ENCODE peak calls at places on chromosomes 1 and 21, in four cellular contexts. One of them, this sample, is unnamed.

GRCh38 chr1:203475012-203475981 is at the start of gene PRELP:
- DNase-seq in neural progenitor cell: peak
- DNase-seq in fibroblast of lung: peak
- DNase-seq in fibroblast of pulmonary artery: no peak
- DNase-seq in this sample: no peak

GRCh38 chr1:3315991-3316943 is 138.2 kb upstream of the ARHGEF16 start:
- DNase-seq in fibroblast of pulmonary artery: no peak
- DNase-seq in fibroblast of lung: no peak
- DNase-seq in neural progenitor cell: no peak
- DNase-seq in this sample: no peak

GRCh38 chr1:42152119-42152518 is 1.1 kb upstream of the GUCA2B start:
- DNase-seq in fibroblast of lung: no peak
- DNase-seq in fibroblast of pulmonary artery: no peak
- DNase-seq in neural progenitor cell: no peak
- DNase-seq in this sample: no peak

GRCh38 chr1:111213412-111213811 is 13.0 kb upstream of the DENND2D start:
- DNase-seq in fibroblast of lung: no peak
- DNase-seq in neural progenitor cell: no peak
- DNase-seq in fibroblast of pulmonary artery: no peak
- DNase-seq in this sample: no peak

GRCh38 chr1:41378222-41378621 is 17.0 kb downstream of the FOXO6 start:
- DNase-seq in neural progenitor cell: no peak
- DNase-seq in fibroblast of lung: no peak
- DNase-seq in fibroblast of pulmonary artery: no peak
- DNase-seq in this sample: no peak

GRCh38 chr1:22275626-22276395 is 132.9 kb upstream of the WNT4 start:
- DNase-seq in fibroblast of lung: peak
- DNase-seq in neural progenitor cell: peak
- DNase-seq in fibroblast of pulmonary artery: peak
- DNase-seq in this sample: peak

GRCh38 chr1:201359031-201359872 is 18.2 kb downstream of the TNNT2 start:
- DNase-seq in neural progenitor cell: no peak
- DNase-seq in fibroblast of pulmonary artery: no peak
- DNase-seq in fibroblast of lung: no peak
- DNase-seq in this sample: no peak

GRCh38 chr1:77514871-77515776 is 167.3 kb downstream of the ZZZ3 start:
- DNase-seq in neural progenitor cell: peak
- DNase-seq in fibroblast of lung: peak
- DNase-seq in fibroblast of pulmonary artery: peak
- DNase-seq in this sample: no peak

GRCh38 chr1:15975358-15975804 is 520 bp downstream of the ZBTB17 start:
- DNase-seq in fibroblast of lung: peak
- DNase-seq in fibroblast of pulmonary artery: peak
- DNase-seq in neural progenitor cell: peak
- DNase-seq in this sample: no peak

GRCh38 chr21:38306833-38307232 is 50.0 kb downstream of the KCNJ15 start:
- DNase-seq in fibroblast of pulmonary artery: peak
- DNase-seq in fibroblast of lung: peak
- DNase-seq in neural progenitor cell: no peak
- DNase-seq in this sample: peak

GRCh38 chr1:56190975-56191768 is 388.2 kb downstream of the PLPP3 start:
- DNase-seq in fibroblast of pulmonary artery: no peak
- DNase-seq in neural progenitor cell: peak
- DNase-seq in fibroblast of lung: peak
- DNase-seq in this sample: peak

GRCh38 chr1:91745649-91746383 is 140.1 kb downstream of the TGFBR3 start:
- DNase-seq in fibroblast of lung: no peak
- DNase-seq in neural progenitor cell: no peak
- DNase-seq in fibroblast of pulmonary artery: no peak
- DNase-seq in this sample: no peak

GRCh38 chr1:109269981-109270622 is 12.8 kb downstream of the PSRC1 start:
- DNase-seq in fibroblast of pulmonary artery: no peak
- DNase-seq in fibroblast of lung: no peak
- DNase-seq in neural progenitor cell: no peak
- DNase-seq in this sample: no peak

GRCh38 chr1:67611841-67612240 is 73.2 kb upstream of the GADD45A start:
- DNase-seq in fibroblast of lung: no peak
- DNase-seq in neural progenitor cell: no peak
- DNase-seq in fibroblast of pulmonary artery: no peak
- DNase-seq in this sample: no peak

GRCh38 chr1:203302461-203302860 is 2.9 kb upstream of the BTG2 start:
- DNase-seq in fibroblast of lung: no peak
- DNase-seq in neural progenitor cell: no peak
- DNase-seq in fibroblast of pulmonary artery: no peak
- DNase-seq in this sample: no peak

GRCh38 chr21:45504516-45505415 is 37.5 kb downstream of the SLC19A1 start:
- DNase-seq in fibroblast of lung: no peak
- DNase-seq in neural progenitor cell: no peak
- DNase-seq in fibroblast of pulmonary artery: no peak
- DNase-seq in this sample: no peak

GRCh38 chr1:51070011-51070410 is 32.0 kb upstream of the C1orf185 start:
- DNase-seq in neural progenitor cell: no peak
- DNase-seq in fibroblast of lung: no peak
- DNase-seq in fibroblast of pulmonary artery: no peak
- DNase-seq in this sample: no peak

GRCh38 chr1:43885311-43885801 is 48.2 kb upstream of the ARTN start:
- DNase-seq in neural progenitor cell: peak
- DNase-seq in fibroblast of pulmonary artery: no peak
- DNase-seq in fibroblast of lung: no peak
- DNase-seq in this sample: no peak

GRCh38 chr1:210944255-210944654 is 189.7 kb downstream of the KCNH1 start:
- DNase-seq in fibroblast of lung: no peak
- DNase-seq in fibroblast of pulmonary artery: no peak
- DNase-seq in neural progenitor cell: no peak
- DNase-seq in this sample: no peak

GRCh38 chr21:15277498-15277897 is 212.7 kb upstream of the NRIP1 start:
- DNase-seq in neural progenitor cell: no peak
- DNase-seq in fibroblast of lung: no peak
- DNase-seq in fibroblast of pulmonary artery: no peak
- DNase-seq in this sample: no peak

DNA sequence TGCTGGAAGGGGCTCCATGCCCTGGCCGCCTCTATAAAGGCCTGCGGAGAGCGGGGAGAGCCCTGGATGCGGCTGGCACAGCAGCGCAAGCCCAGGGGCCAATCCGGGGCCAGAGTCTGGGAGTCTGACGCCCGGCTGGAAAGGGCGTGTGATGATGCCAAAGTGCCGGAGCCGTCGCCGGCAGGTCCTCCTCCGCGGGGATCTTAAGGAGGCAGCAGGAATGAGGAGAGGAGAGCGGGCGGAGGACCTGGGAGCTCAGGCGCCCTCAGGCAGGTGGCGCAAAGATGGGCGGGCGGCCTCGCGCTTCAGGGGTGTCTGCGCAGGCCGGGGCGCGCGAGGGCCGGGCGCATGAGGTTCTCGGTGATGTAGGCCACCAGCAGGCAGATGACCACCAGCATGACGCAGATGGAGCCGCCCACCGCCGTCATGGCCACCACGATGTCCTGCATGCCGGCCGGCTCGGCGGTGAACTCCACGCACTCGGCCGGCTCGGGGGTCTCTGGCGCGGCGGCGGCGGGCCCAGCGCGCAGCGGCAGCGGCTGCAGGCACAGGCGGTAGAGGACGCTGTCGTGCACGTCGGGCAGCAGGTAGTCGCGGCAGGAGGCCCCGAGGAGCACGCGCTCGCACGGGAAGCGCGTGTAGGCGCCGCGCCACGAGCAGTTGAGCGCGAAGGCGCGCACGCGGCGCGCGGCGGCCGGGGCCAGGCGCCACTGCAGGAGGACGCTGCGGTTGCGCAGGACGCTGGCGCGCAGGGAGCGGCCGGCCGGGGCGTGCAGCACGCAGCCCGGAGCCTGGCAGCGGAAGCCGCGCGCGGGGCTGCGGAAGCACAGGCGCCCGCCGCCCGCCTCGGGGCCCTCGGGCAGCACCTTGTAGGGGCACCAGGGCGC is 662 bp downstream of the FNDC10 start:
- DNase-seq in fibroblast of pulmonary artery: peak
- DNase-seq in neural progenitor cell: peak
- DNase-seq in fibroblast of lung: peak
- DNase-seq in this sample: no peak
- H3K4me3 ChIP-seq in fibroblast of pulmonary artery: no peak
- H3K4me3 ChIP-seq in neural progenitor cell: peak
- H3K4me3 ChIP-seq in fibroblast of lung: no peak
- H3K4me3 ChIP-seq in this sample: peak

DNA sequence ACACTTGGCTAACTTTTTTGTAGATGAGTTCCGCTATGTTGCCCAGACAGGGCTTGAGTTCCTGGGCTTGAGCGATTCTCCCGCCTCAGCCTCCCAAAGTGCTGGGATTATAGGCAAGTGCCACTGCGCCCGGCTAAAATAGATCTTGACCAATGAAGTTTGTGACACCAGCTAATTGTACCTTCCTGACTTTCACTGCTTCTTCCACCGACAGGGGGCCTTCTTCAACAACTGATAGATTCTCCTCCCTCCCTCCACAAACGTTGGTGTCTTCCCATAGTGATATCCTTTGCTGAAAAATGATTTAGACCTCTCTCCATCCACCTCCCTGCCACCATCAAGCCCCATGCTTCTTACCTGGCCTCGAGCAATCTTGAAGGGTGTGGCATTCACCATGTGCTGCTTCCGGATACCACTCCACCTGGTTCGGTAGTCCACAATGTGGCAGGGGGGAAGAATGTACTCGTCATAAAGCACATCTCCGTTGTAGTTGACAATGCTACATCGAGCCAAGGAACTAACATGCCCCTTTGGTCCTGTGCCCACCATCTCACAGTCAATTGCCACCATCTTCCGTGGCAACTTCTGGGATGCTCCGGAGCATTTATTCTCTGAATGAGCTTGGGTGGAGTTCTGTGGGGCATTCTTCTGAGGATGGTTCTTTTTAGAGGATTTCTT is 1.6 kb upstream of the METTL25B start:
- DNase-seq in neural progenitor cell: peak
- DNase-seq in fibroblast of pulmonary artery: peak
- DNase-seq in fibroblast of lung: peak
- DNase-seq in this sample: no peak
- H3K4me3 ChIP-seq in neural progenitor cell: peak
- H3K4me3 ChIP-seq in fibroblast of pulmonary artery: peak
- H3K4me3 ChIP-seq in fibroblast of lung: peak
- H3K4me3 ChIP-seq in this sample: peak

GRCh38 chr1:64493864-64494263 is 23.9 kb downstream of the CACHD1 start:
- DNase-seq in fibroblast of lung: no peak
- DNase-seq in neural progenitor cell: peak
- DNase-seq in fibroblast of pulmonary artery: no peak
- DNase-seq in this sample: no peak
- H3K4me3 ChIP-seq in fibroblast of lung: no peak
- H3K4me3 ChIP-seq in neural progenitor cell: peak
- H3K4me3 ChIP-seq in fibroblast of pulmonary artery: no peak
- H3K4me3 ChIP-seq in this sample: no peak

DNA sequence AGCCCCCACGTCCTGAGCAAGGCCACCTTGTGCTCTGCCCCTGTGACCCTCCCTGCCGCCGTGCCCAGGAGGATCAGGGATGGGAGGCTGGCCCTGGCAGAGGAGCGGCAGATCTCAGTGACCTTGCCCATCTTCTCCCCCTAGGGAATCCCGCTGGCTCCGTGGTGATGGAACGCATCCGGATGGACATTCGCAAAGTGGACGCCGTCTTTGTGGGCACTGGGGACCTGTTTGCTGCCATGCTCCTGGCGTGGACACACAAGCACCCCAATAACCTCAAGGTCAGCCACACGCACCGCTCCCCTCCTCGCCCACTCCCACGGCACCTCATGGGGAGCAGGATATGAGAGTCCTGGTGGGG is 22.7 kb downstream of the CSTB start:
- DNase-seq in fibroblast of lung: no peak
- DNase-seq in fibroblast of pulmonary artery: no peak
- DNase-seq in neural progenitor cell: no peak
- DNase-seq in this sample: no peak
- H3K4me3 ChIP-seq in fibroblast of lung: no peak
- H3K4me3 ChIP-seq in fibroblast of pulmonary artery: no peak
- H3K4me3 ChIP-seq in neural progenitor cell: no peak
- H3K4me3 ChIP-seq in this sample: no peak

GRCh38 chr1:27574871-27575831 is 28.8 kb downstream of the AHDC1 start:
- DNase-seq in fibroblast of lung: peak
- DNase-seq in neural progenitor cell: peak
- DNase-seq in fibroblast of pulmonary artery: peak
- DNase-seq in this sample: peak

GRCh38 chr1:27577504-27578188 is 26.3 kb downstream of the AHDC1 start:
- DNase-seq in neural progenitor cell: no peak
- DNase-seq in fibroblast of pulmonary artery: no peak
- DNase-seq in fibroblast of lung: no peak
- DNase-seq in this sample: no peak

GRCh38 chr1:27574001-27574781 is 29.8 kb downstream of the AHDC1 start:
- DNase-seq in fibroblast of pulmonary artery: no peak
- DNase-seq in fibroblast of lung: no peak
- DNase-seq in neural progenitor cell: no peak
- DNase-seq in this sample: no peak

GRCh38 chr1:27575861-27576331 is 28.0 kb downstream of the AHDC1 start:
- DNase-seq in neural progenitor cell: peak
- DNase-seq in fibroblast of pulmonary artery: peak
- DNase-seq in fibroblast of lung: peak
- DNase-seq in this sample: no peak

DNA sequence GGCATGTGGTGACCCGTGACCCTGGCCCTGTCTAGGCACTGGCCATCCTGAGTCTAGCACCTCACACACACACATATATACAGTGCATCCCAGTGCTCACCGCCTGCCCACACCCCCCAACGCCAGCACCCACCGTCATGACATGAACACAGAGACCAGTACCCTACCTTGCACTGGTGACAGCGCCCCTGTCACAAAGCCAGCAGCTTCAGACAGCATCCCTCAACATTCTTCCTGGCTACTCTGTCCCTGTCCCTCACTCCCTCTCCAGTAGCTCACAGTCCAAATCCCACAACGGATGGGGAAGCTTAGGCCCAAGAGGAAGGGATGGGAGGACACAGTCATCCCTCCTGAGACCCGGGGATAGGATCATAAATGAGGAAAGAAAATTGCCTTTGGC is 27.1 kb downstream of the AHDC1 start:
- DNase-seq in neural progenitor cell: no peak
- DNase-seq in fibroblast of pulmonary artery: no peak
- DNase-seq in fibroblast of lung: no peak
- DNase-seq in this sample: no peak
- H3K4me3 ChIP-seq in neural progenitor cell: no peak
- H3K4me3 ChIP-seq in fibroblast of pulmonary artery: no peak
- H3K4me3 ChIP-seq in fibroblast of lung: no peak
- H3K4me3 ChIP-seq in this sample: no peak